ENCODE peak calls at places on chromosome 16, in five cellular contexts. P is HuH-7, C is T-helper 1 cell, Y is colonic mucosa, W is HTR-8/SVneo. N is an unnamed sample.

GRCh38 chr16:56190903-56191806 is at the start of gene GNAO1:
- DNase-seq in P (peak), C (peak), Y (no peak), W (peak), N (peak)

GRCh38 chr16:76386784-76387183 is 109.6 kb downstream of the CNTNAP4 start:
- DNase-seq in P (no peak), C (no peak), Y (no peak), W (no peak), N (no peak)

GRCh38 chr16:66324785-66325184 is 41.7 kb upstream of the CDH5 start:
- DNase-seq in P (peak), C (no peak), Y (no peak), W (peak), N (no peak)

GRCh38 chr16:85448557-85449194 is 164.4 kb upstream of the GSE1 start:
- DNase-seq in P (peak), C (no peak), Y (peak), W (no peak), N (peak)

GRCh38 chr16:81697321-81697885 is 81.7 kb upstream of the PLCG2 start:
- DNase-seq in P (peak), C (no peak), Y (peak), W (peak), N (peak)

GRCh38 chr16:14324581-14324980 is 253.5 kb downstream of the MRTFB start:
- DNase-seq in P (no peak), C (no peak), Y (no peak), W (no peak), N (no peak)

GRCh38 chr16:72474511-72475123 is 302.7 kb upstream of the PMFBP1 start:
- DNase-seq in P (no peak), C (no peak), Y (no peak), W (peak), N (no peak)

GRCh38 chr16:84593825-84594724 is 23.8 kb downstream of the COTL1 start:
- DNase-seq in P (no peak), C (peak), Y (peak), W (no peak), N (peak)

GRCh38 chr16:11361751-11362742 is 16.8 kb downstream of the RMI2 start:
- DNase-seq in P (no peak), C (no peak), Y (no peak), W (no peak), N (peak)

GRCh38 chr16:69520800-69521602 is 44.8 kb upstream of the NFAT5 start:
- DNase-seq in P (peak), C (no peak), Y (no peak), W (no peak), N (no peak)

GRCh38 chr16:369866-370436 is 387 bp downstream of the MRPL28 start:
- DNase-seq in P (no peak), C (no peak), Y (no peak), W (no peak), N (no peak)

GRCh38 chr16:68062910-68063393 is 22.2 kb upstream of the NFATC3 start:
- DNase-seq in P (no peak), C (no peak), Y (no peak), W (no peak), N (peak)

GRCh38 chr16:49835116-49835880 is 20.6 kb downstream of the ZNF423 start:
- DNase-seq in P (no peak), C (no peak), Y (no peak), W (no peak), N (no peak)

GRCh38 chr16:87956771-87957279 is 5.6 kb downstream of the BANP start:
- DNase-seq in P (no peak), C (no peak), Y (no peak), W (no peak), N (no peak)

GRCh38 chr16:63578791-63579190 is 1542.6 kb upstream of the CDH8 start:
- DNase-seq in P (no peak), C (no peak), Y (no peak), W (no peak), N (no peak)

GRCh38 chr16:85436207-85436606 is 176.9 kb upstream of the GSE1 start:
- DNase-seq in P (no peak), C (no peak), Y (no peak), W (no peak), N (no peak)

GRCh38 chr16:84532855-84533486 is 28.5 kb upstream of the MEAK7 start:
- DNase-seq in P (no peak), C (no peak), Y (no peak), W (no peak), N (no peak)

GRCh38 chr16:49857423-49858181 is 1.7 kb upstream of the ZNF423 start:
- DNase-seq in P (peak), C (no peak), Y (peak), W (peak), N (no peak)

GRCh38 chr16:59510008-59510424 is 775.9 kb upstream of the GOT2 start:
- DNase-seq in P (no peak), C (no peak), Y (no peak), W (no peak), N (no peak)

GRCh38 chr16:89498839-89499238 is 8.5 kb upstream of the ANKRD11 start:
- DNase-seq in P (no peak), C (no peak), Y (no peak), W (no peak), N (no peak)

GRCh38 chr16:9090101-9090959 is 1.1 kb upstream of the HAPSTR1 start:
- DNase-seq in P (no peak), C (peak), Y (peak), W (no peak), N (peak)

GRCh38 chr16:21226749-21227148 is 6.8 kb upstream of the ANKS4B start:
- DNase-seq in P (no peak), C (no peak), Y (no peak), W (no peak), N (no peak)

GRCh38 chr16:56939801-56940200 is 7.9 kb downstream of the HERPUD1 start:
- DNase-seq in P (no peak), C (no peak), Y (no peak), W (no peak), N (no peak)

GRCh38 chr16:53043462-53043861 is 9.2 kb downstream of the CHD9NB start:
- DNase-seq in P (no peak), C (no peak), Y (peak), W (no peak), N (no peak)

GRCh38 chr16:5944971-5945370 is 847.4 kb upstream of the EEF2KMT start:
- DNase-seq in P (no peak), C (no peak), Y (no peak), W (no peak), N (no peak)

GRCh38 chr16:30092373-30093010 is 768 bp upstream of the TBX6 start:
- DNase-seq in P (peak), C (peak), Y (peak), W (no peak), N (peak)

GRCh38 chr16:19524866-19525723 is 1.4 kb downstream of the CCP110 start:
- DNase-seq in P (no peak), C (no peak), Y (no peak), W (no peak), N (no peak)

GRCh38 chr16:89923640-89924297 is 627 bp downstream of the TUBB3 start:
- DNase-seq in P (no peak), C (no peak), Y (no peak), W (no peak), N (no peak)

GRCh38 chr16:3389663-3390338 is 11.0 kb downstream of the ZSCAN32 start:
- DNase-seq in P (no peak), C (no peak), Y (no peak), W (no peak), N (no peak)

GRCh38 chr16:56347166-56347565 is 78.2 kb downstream of the AMFR start:
- DNase-seq in P (no peak), C (no peak), Y (no peak), W (no peak), N (no peak)

GRCh38 chr16:20911361-20911760 is 10.8 kb downstream of the LYRM1 start:
- DNase-seq in P (no peak), C (no peak), Y (no peak), W (no peak), N (no peak)

GRCh38 chr16:19771796-19772195 is 53.7 kb downstream of the IQCK start:
- DNase-seq in P (no peak), C (no peak), Y (no peak), W (no peak), N (no peak)